ENCODE peak calls at places on chromosomes 11 and 22, in four cellular contexts. W is brain microvascular endothelial cell, C is NCI-H1092, E is non-pigmented ciliary epithelial cell. U is an unnamed sample.

GRCh38 chr11:70826541-70826943 is 425.8 kb downstream of the SHANK2 start:
- DNase-seq in C (peak), W (no peak), E (no peak), U (no peak)

GRCh38 chr22:29520851-29521250 is 32.7 kb downstream of the THOC5 start:
- DNase-seq in W (peak), E (peak), C (no peak), U (no peak)

GRCh38 chr22:42321908-42322561 is 51.6 kb upstream of the TCF20 start:
- DNase-seq in W (no peak), C (peak), E (no peak), U (no peak)

GRCh38 chr11:7905549-7905948 is 25.5 kb downstream of the OR10A6 start:
- DNase-seq in E (no peak), C (no peak), W (no peak), U (no peak)

GRCh38 chr11:132196928-132197327 is 826.5 kb downstream of the NTM start:
- DNase-seq in W (no peak), C (no peak), E (no peak), U (no peak)

GRCh38 chr22:19292262-19293230 is 1.0 kb upstream of the CLTCL1 start:
- DNase-seq in C (no peak), E (no peak), W (no peak), U (peak)

GRCh38 chr22:24969588-24970301 is 17.2 kb downstream of the KIAA1671 start:
- DNase-seq in E (no peak), W (peak), C (no peak), U (no peak)

GRCh38 chr22:30984317-30984716 is 15.3 kb downstream of the TUG1 start:
- DNase-seq in E (no peak), W (no peak), C (no peak), U (no peak)

GRCh38 chr11:44348721-44349120 is 38.8 kb upstream of the ALX4 start:
- DNase-seq in E (no peak), W (no peak), C (no peak), U (no peak)

GRCh38 chr11:95138448-95138847 is 48.8 kb downstream of the ENDOD1 start:
- DNase-seq in W (no peak), E (no peak), C (no peak), U (no peak)

GRCh38 chr22:49010086-49010863 is 817.4 kb downstream of the BRD1 start:
- DNase-seq in W (no peak), C (no peak), E (no peak), U (no peak)

GRCh38 chr22:44664149-44664548 is 37.9 kb upstream of the PRR5 start:
- DNase-seq in E (no peak), C (no peak), W (peak), U (no peak)

GRCh38 chr11:818396-819128 is at the start of gene PNPLA2:
- DNase-seq in W (no peak), E (no peak), C (no peak), U (no peak)

GRCh38 chr22:48644997-48645396 is 1182.7 kb downstream of the BRD1 start:
- DNase-seq in W (no peak), C (no peak), E (no peak), U (no peak)

GRCh38 chr22:49395617-49396016 is 432.1 kb downstream of the BRD1 start:
- DNase-seq in W (no peak), E (no peak), C (no peak), U (no peak)

GRCh38 chr11:8596504-8597046 is 2.5 kb upstream of the STK33 start:
- DNase-seq in C (no peak), E (no peak), W (no peak), U (no peak)

GRCh38 chr11:93541884-93542752 is 1.1 kb downstream of the SMCO4 start:
- DNase-seq in E (no peak), C (peak), W (peak), U (peak)

GRCh38 chr11:124402326-124402922 is 3.6 kb upstream of the OR8B3 start:
- DNase-seq in E (peak), C (peak), W (peak), U (no peak)

GRCh38 chr22:45159652-45160462 is 3.9 kb upstream of the NUP50 start:
- DNase-seq in C (no peak), W (no peak), E (no peak), U (no peak)

GRCh38 chr22:31344369-31345330 is 1.5 kb downstream of the PATZ1 start:
- DNase-seq in W (peak), E (no peak), C (no peak), U (no peak)

GRCh38 chr11:83537131-83537610 is 251.0 kb upstream of the CCDC90B start:
- DNase-seq in W (no peak), C (no peak), E (no peak), U (no peak)

GRCh38 chr22:40212126-40212525 is 34.4 kb downstream of the TNRC6B start:
- DNase-seq in E (no peak), C (no peak), W (no peak), U (no peak)

GRCh38 chr22:46373166-46373565 is 37.7 kb downstream of the TRMU start:
- DNase-seq in C (no peak), W (no peak), E (no peak), U (peak)

U was measured in SHP77 treated with DMSO at 0.1 percent for 48 hours.